ENCODE peak calls at places on chromosome 15, in nine cellular contexts. One of them, this sample, is unnamed.
A peak's percentile ranks its signal among the peaks of the same experiment; 100 is the strongest.

GRCh38 chr15:92693922-92694331 is 38.4 kb upstream of the FAM174B start:
- DNase-seq in uterus: no peak
- DNase-seq in body of pancreas: peak; percentile 10
- DNase-seq in heart left ventricle: no peak
- DNase-seq in suprapubic skin: no peak
- DNase-seq in breast epithelium: no peak
- DNase-seq in esophagus squamous epithelium: no peak
- DNase-seq in HepG2: peak; percentile 50
- DNase-seq in ovary: no peak
- DNase-seq in this sample: no peak

GRCh38 chr15:67836477-67836876 is 3.4 kb downstream of the RNU6-1 start:
- DNase-seq in HepG2: no peak
- DNase-seq in body of pancreas: peak; percentile 64
- DNase-seq in ovary: no peak
- DNase-seq in uterus: peak; percentile 55
- DNase-seq in esophagus squamous epithelium: no peak
- DNase-seq in heart left ventricle: no peak
- DNase-seq in breast epithelium: no peak
- DNase-seq in suprapubic skin: peak; percentile 74
- DNase-seq in this sample: peak; percentile 49

GRCh38 chr15:77533530-77533929 is 99.2 kb downstream of the LINGO1 start:
- DNase-seq in ovary: peak; percentile 14
- DNase-seq in body of pancreas: no peak
- DNase-seq in suprapubic skin: no peak
- DNase-seq in heart left ventricle: peak; percentile 28
- DNase-seq in breast epithelium: no peak
- DNase-seq in HepG2: no peak
- DNase-seq in uterus: no peak
- DNase-seq in esophagus squamous epithelium: no peak
- DNase-seq in this sample: no peak

GRCh38 chr15:40756938-40757337 is 1.9 kb upstream of the RMDN3 start:
- DNase-seq in body of pancreas: no peak
- DNase-seq in suprapubic skin: no peak
- DNase-seq in heart left ventricle: no peak
- DNase-seq in esophagus squamous epithelium: no peak
- DNase-seq in breast epithelium: no peak
- DNase-seq in HepG2: no peak
- DNase-seq in ovary: no peak
- DNase-seq in uterus: no peak
- DNase-seq in this sample: no peak

GRCh38 chr15:60605879-60606304 is 127.0 kb upstream of the ICE2 start:
- DNase-seq in body of pancreas: peak; percentile 31
- DNase-seq in heart left ventricle: no peak
- DNase-seq in suprapubic skin: no peak
- DNase-seq in breast epithelium: no peak
- DNase-seq in ovary: no peak
- DNase-seq in HepG2: no peak
- DNase-seq in uterus: no peak
- DNase-seq in esophagus squamous epithelium: no peak
- DNase-seq in this sample: no peak

GRCh38 chr15:66622677-66623076 is 56.9 kb upstream of the LCTL start:
- DNase-seq in heart left ventricle: no peak
- DNase-seq in HepG2: no peak
- DNase-seq in uterus: no peak
- DNase-seq in breast epithelium: no peak
- DNase-seq in esophagus squamous epithelium: no peak
- DNase-seq in body of pancreas: no peak
- DNase-seq in suprapubic skin: no peak
- DNase-seq in ovary: no peak
- DNase-seq in this sample: no peak

GRCh38 chr15:78437107-78437761 is 782 bp upstream of the IREB2 start:
- DNase-seq in uterus: no peak
- DNase-seq in body of pancreas: no peak
- DNase-seq in heart left ventricle: peak; percentile 62
- DNase-seq in suprapubic skin: no peak
- DNase-seq in ovary: no peak
- DNase-seq in esophagus squamous epithelium: no peak
- DNase-seq in HepG2: no peak
- DNase-seq in breast epithelium: no peak
- DNase-seq in this sample: no peak

GRCh38 chr15:78055923-78056713 is 21.4 kb downstream of the TBC1D2B start:
- DNase-seq in breast epithelium: no peak
- DNase-seq in heart left ventricle: no peak
- DNase-seq in suprapubic skin: no peak
- DNase-seq in HepG2: peak; percentile 67
- DNase-seq in uterus: no peak
- DNase-seq in ovary: no peak
- DNase-seq in body of pancreas: no peak
- DNase-seq in esophagus squamous epithelium: no peak
- DNase-seq in this sample: peak; percentile 57

GRCh38 chr15:39213385-39213840 is 367.5 kb upstream of the THBS1 start:
- DNase-seq in breast epithelium: peak; percentile 73
- DNase-seq in heart left ventricle: peak; percentile 55
- DNase-seq in uterus: no peak
- DNase-seq in ovary: peak; percentile 43
- DNase-seq in esophagus squamous epithelium: no peak
- DNase-seq in HepG2: peak; percentile 94
- DNase-seq in body of pancreas: peak; percentile 20
- DNase-seq in suprapubic skin: no peak
- DNase-seq in this sample: peak; percentile 77

GRCh38 chr15:80730931-80731330 is 35.8 kb downstream of the ABHD17C start:
- DNase-seq in heart left ventricle: no peak
- DNase-seq in HepG2: no peak
- DNase-seq in esophagus squamous epithelium: no peak
- DNase-seq in uterus: no peak
- DNase-seq in suprapubic skin: no peak
- DNase-seq in breast epithelium: no peak
- DNase-seq in body of pancreas: no peak
- DNase-seq in ovary: no peak
- DNase-seq in this sample: no peak

GRCh38 chr15:48334260-48334659 is 3.0 kb downstream of the DUT start:
- DNase-seq in heart left ventricle: no peak
- DNase-seq in esophagus squamous epithelium: no peak
- DNase-seq in breast epithelium: no peak
- DNase-seq in uterus: no peak
- DNase-seq in ovary: no peak
- DNase-seq in suprapubic skin: no peak
- DNase-seq in HepG2: no peak
- DNase-seq in body of pancreas: no peak
- DNase-seq in this sample: no peak

GRCh38 chr15:77634266-77634962 is 1.7 kb upstream of the LINGO1 start:
- DNase-seq in breast epithelium: no peak
- DNase-seq in HepG2: peak; percentile 46
- DNase-seq in uterus: peak; percentile 35
- DNase-seq in heart left ventricle: peak; percentile 78
- DNase-seq in suprapubic skin: no peak
- DNase-seq in esophagus squamous epithelium: no peak
- DNase-seq in ovary: peak; percentile 41
- DNase-seq in body of pancreas: peak; percentile 72
- DNase-seq in this sample: peak; percentile 44

GRCh38 chr15:78624651-78625590 is 4.1 kb upstream of the CHRNA3 start:
- DNase-seq in HepG2: no peak
- DNase-seq in ovary: no peak
- DNase-seq in breast epithelium: no peak
- DNase-seq in uterus: no peak
- DNase-seq in heart left ventricle: no peak
- DNase-seq in body of pancreas: no peak
- DNase-seq in esophagus squamous epithelium: no peak
- DNase-seq in suprapubic skin: no peak
- DNase-seq in this sample: no peak

GRCh38 chr15:82081904-82082810 is 36.3 kb upstream of the MEX3B start:
- DNase-seq in suprapubic skin: no peak
- DNase-seq in HepG2: no peak
- DNase-seq in ovary: no peak
- DNase-seq in breast epithelium: no peak
- DNase-seq in esophagus squamous epithelium: no peak
- DNase-seq in uterus: no peak
- DNase-seq in body of pancreas: no peak
- DNase-seq in heart left ventricle: no peak
- DNase-seq in this sample: no peak

DNA sequence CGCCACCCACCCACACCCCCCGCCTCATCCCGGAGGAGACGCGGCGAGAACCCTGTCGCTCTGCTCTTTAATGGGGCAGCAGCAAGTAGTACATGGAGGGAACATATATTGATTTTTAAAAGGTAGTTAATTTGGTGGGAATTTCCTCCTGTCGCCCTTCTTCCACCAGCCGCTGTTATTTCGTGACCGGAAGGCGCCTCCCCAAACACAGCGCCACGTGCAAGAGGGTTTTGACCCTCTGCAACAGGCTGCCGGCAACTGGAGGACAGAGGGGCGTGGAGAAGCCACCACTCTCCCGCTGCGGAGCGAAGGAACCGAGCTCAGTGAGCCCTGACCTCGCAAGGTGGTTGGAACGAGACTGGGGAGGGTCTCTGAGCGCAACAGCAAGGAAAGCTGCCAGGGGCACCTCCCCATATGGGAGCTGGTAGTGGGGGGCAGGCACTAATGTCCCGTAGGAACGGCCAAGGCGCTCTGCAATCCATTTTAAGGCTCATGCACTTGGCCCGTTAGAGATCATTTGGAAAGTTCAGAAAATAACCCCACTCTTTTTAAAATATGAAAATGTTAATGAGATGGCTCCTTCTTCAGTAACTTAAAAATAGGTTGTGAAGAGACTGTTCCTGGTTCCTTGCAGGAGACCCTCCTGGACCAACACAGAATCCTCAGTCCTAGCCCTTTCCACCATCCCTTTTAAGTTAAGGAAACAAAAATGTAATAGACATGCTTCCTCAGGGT is 4.3 kb downstream of the ONECUT1 start:
- DNase-seq in suprapubic skin: no peak
- DNase-seq in uterus: no peak
- DNase-seq in ovary: no peak
- DNase-seq in body of pancreas: peak; percentile 78
- DNase-seq in HepG2: no peak
- DNase-seq in breast epithelium: no peak
- DNase-seq in heart left ventricle: no peak
- DNase-seq in esophagus squamous epithelium: no peak
- DNase-seq in this sample: no peak
- TF ChIP-seq POLR2A in suprapubic skin: no peak
- TF ChIP-seq POLR2A in uterus: no peak
- TF ChIP-seq POLR2A in ovary: no peak
- TF ChIP-seq POLR2A in body of pancreas: peak; percentile 7
- TF ChIP-seq POLR2A in HepG2: no peak
- TF ChIP-seq POLR2A in breast epithelium: no peak
- TF ChIP-seq POLR2A in heart left ventricle: no peak
- TF ChIP-seq POLR2A in esophagus squamous epithelium: no peak
- TF ChIP-seq POLR2A in this sample: no peak

GRCh38 chr15:30905821-30906220 is 2.1 kb downstream of the FAN1 start:
- DNase-seq in uterus: no peak
- DNase-seq in HepG2: no peak
- DNase-seq in esophagus squamous epithelium: no peak
- DNase-seq in ovary: no peak
- DNase-seq in breast epithelium: no peak
- DNase-seq in suprapubic skin: no peak
- DNase-seq in heart left ventricle: no peak
- DNase-seq in body of pancreas: no peak
- DNase-seq in this sample: no peak

GRCh38 chr15:30901889-30902288 is 1.8 kb upstream of the FAN1 start:
- DNase-seq in ovary: no peak
- DNase-seq in uterus: no peak
- DNase-seq in heart left ventricle: no peak
- DNase-seq in esophagus squamous epithelium: no peak
- DNase-seq in body of pancreas: no peak
- DNase-seq in suprapubic skin: no peak
- DNase-seq in HepG2: no peak
- DNase-seq in breast epithelium: no peak
- DNase-seq in this sample: no peak

GRCh38 chr15:30904812-30905211 is 1.1 kb downstream of the FAN1 start:
- DNase-seq in esophagus squamous epithelium: no peak
- DNase-seq in suprapubic skin: no peak
- DNase-seq in uterus: no peak
- DNase-seq in body of pancreas: no peak
- DNase-seq in HepG2: no peak
- DNase-seq in breast epithelium: no peak
- DNase-seq in ovary: no peak
- DNase-seq in heart left ventricle: no peak
- DNase-seq in this sample: no peak

GRCh38 chr15:30906366-30906765 is 2.7 kb downstream of the FAN1 start:
- DNase-seq in body of pancreas: no peak
- DNase-seq in suprapubic skin: no peak
- DNase-seq in HepG2: no peak
- DNase-seq in heart left ventricle: no peak
- DNase-seq in esophagus squamous epithelium: no peak
- DNase-seq in ovary: no peak
- DNase-seq in breast epithelium: peak; percentile 52
- DNase-seq in uterus: no peak
- DNase-seq in this sample: peak; percentile 67

DNA sequence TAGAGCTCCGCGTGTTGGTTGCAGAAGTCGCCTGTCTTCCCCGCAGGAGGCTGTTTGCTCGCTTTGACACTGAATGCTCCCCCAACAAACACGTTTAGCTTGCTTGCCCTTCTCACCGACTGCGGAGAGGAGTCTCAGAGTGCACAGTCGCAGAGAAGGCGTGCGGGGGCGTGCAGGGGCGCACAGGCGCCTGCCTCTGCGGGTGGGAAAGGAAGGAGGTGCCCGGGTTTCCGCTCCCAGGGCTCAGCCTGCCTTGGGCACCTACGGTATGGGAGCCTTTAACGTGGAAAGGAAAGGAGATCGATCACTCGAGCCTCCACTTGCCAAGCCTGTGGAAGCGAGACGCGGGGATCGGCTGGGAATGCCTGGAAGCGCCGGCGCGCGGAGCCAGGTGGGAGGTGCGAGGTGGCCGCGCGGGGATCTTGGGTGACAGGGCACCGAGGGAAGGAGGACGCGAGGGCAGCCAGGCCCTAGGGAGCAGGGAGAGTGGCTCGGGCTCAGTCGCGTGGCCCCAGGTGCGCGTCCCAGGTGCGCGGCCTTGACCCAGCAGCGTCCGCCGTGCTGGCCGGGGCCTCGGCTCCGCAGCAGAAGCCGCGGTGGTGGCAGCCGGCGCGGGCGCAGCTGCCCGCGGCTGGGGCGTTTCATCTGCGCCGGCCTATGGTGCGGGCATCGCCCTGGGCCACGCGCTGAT is at the start of gene FAN1:
- DNase-seq in suprapubic skin: peak; percentile 88
- DNase-seq in ovary: peak; percentile 78
- DNase-seq in HepG2: peak; percentile 78
- DNase-seq in body of pancreas: peak; percentile 92
- DNase-seq in heart left ventricle: peak; percentile 92
- DNase-seq in breast epithelium: peak; percentile 77
- DNase-seq in esophagus squamous epithelium: peak; percentile 32
- DNase-seq in uterus: peak; percentile 77
- DNase-seq in this sample: peak; percentile 88
- TF ChIP-seq POLR2A in suprapubic skin: no peak
- TF ChIP-seq POLR2A in ovary: peak; percentile 62
- TF ChIP-seq POLR2A in HepG2: peak; percentile 91
- TF ChIP-seq POLR2A in body of pancreas: peak; percentile 62
- TF ChIP-seq POLR2A in heart left ventricle: no peak
- TF ChIP-seq POLR2A in breast epithelium: no peak
- TF ChIP-seq POLR2A in esophagus squamous epithelium: no peak
- TF ChIP-seq POLR2A in uterus: peak; percentile 65
- TF ChIP-seq POLR2A in this sample: peak; percentile 60

GRCh38 chr15:89575656-89576416 is 567 bp downstream of the TICRR start:
- DNase-seq in ovary: no peak
- DNase-seq in esophagus squamous epithelium: no peak
- DNase-seq in suprapubic skin: peak; percentile 77
- DNase-seq in breast epithelium: no peak
- DNase-seq in body of pancreas: no peak
- DNase-seq in heart left ventricle: no peak
- DNase-seq in HepG2: no peak
- DNase-seq in uterus: no peak
- DNase-seq in this sample: no peak
- TF ChIP-seq POLR2A in ovary: no peak
- TF ChIP-seq POLR2A in esophagus squamous epithelium: no peak
- TF ChIP-seq POLR2A in suprapubic skin: no peak
- TF ChIP-seq POLR2A in breast epithelium: no peak
- TF ChIP-seq POLR2A in body of pancreas: no peak
- TF ChIP-seq POLR2A in heart left ventricle: no peak
- TF ChIP-seq POLR2A in HepG2: no peak
- TF ChIP-seq POLR2A in uterus: no peak
- TF ChIP-seq POLR2A in this sample: no peak

GRCh38 chr15:69852482-69853275 is 245.0 kb downstream of the TLE3 start:
- DNase-seq in breast epithelium: no peak
- DNase-seq in HepG2: no peak
- DNase-seq in esophagus squamous epithelium: no peak
- DNase-seq in ovary: no peak
- DNase-seq in body of pancreas: no peak
- DNase-seq in uterus: no peak
- DNase-seq in heart left ventricle: no peak
- DNase-seq in suprapubic skin: no peak
- DNase-seq in this sample: no peak
- TF ChIP-seq POLR2A in breast epithelium: no peak
- TF ChIP-seq POLR2A in HepG2: no peak
- TF ChIP-seq POLR2A in esophagus squamous epithelium: no peak
- TF ChIP-seq POLR2A in ovary: no peak
- TF ChIP-seq POLR2A in body of pancreas: no peak
- TF ChIP-seq POLR2A in uterus: no peak
- TF ChIP-seq POLR2A in heart left ventricle: no peak
- TF ChIP-seq POLR2A in suprapubic skin: no peak
- TF ChIP-seq POLR2A in this sample: no peak

This sample was measured in thyroid gland.